ENCODE peak calls at places on chromosomes 16 and 17, in nine cellular contexts. N is COLO829, F is amniotic stem cell, T is activated T-helper 1 cell treated with Interleukin-2 at 50 U/mL for 16 hours, L is hepatocyte, D is NCI-H82, H is left cardiac atrium, R is endothelial cell, Z is brain microvascular endothelial cell. P is an unnamed sample.

GRCh38 chr17:37492167-37492566 is 2.5 kb downstream of the DUSP14 start:
- DNase-seq in F (no peak), Z (no peak), N (no peak), L (no peak), T (no peak), D (no peak), R (no peak), H (no peak), P (no peak)

GRCh38 chr17:40180694-40181093 is 3.4 kb downstream of the RAPGEFL1 start:
- DNase-seq in H (no peak), D (no peak), R (no peak), T (no peak), N (no peak), F (no peak), L (no peak), Z (no peak), P (no peak)

GRCh38 chr17:43092891-43093290 is 32.3 kb downstream of the BRCA1 start:
- DNase-seq in N (peak), H (no peak), Z (peak), F (no peak), L (no peak), T (no peak), R (no peak), D (no peak), P (no peak)

GRCh38 chr17:74176546-74177001 is 26.9 kb upstream of the RPL38 start:
- DNase-seq in Z (peak), F (no peak), H (peak), N (peak), R (peak), L (peak), D (peak), T (no peak), P (no peak)

GRCh38 chr17:35217107-35217506 is 22.9 kb upstream of the SLC35G3 start:
- DNase-seq in N (no peak), Z (no peak), H (no peak), D (peak), L (no peak), F (no peak), R (no peak), T (no peak), P (no peak)

GRCh38 chr17:74432484-74433391 is 850 bp downstream of the GPRC5C start:
- DNase-seq in T (no peak), N (no peak), L (peak), F (no peak), R (no peak), D (no peak), H (no peak), Z (no peak), P (no peak)

GRCh38 chr17:47879028-47879585 is 16.9 kb upstream of the SP2 start:
- DNase-seq in F (no peak), L (no peak), H (no peak), R (no peak), Z (peak), N (no peak), D (no peak), T (no peak), P (no peak)

GRCh38 chr16:17084134-17084533 is 386.6 kb downstream of the XYLT1 start:
- DNase-seq in D (no peak), Z (no peak), N (no peak), L (no peak), H (no peak), F (no peak), T (no peak), R (no peak), P (no peak)

GRCh38 chr16:24900230-24900629 is 54.5 kb downstream of the SLC5A11 start:
- DNase-seq in T (no peak), H (no peak), N (no peak), F (no peak), L (no peak), Z (no peak), R (no peak), D (no peak), P (no peak)

GRCh38 chr16:22317625-22318024 is 20.4 kb downstream of the POLR3E start:
- DNase-seq in F (no peak), L (no peak), D (no peak), N (no peak), T (no peak), H (no peak), R (no peak), Z (no peak), P (no peak)

GRCh38 chr16:55760665-55761035 is 72.2 kb downstream of the CES1 start:
- DNase-seq in L (no peak), F (no peak), N (no peak), R (peak), T (no peak), D (no peak), Z (no peak), H (peak), P (no peak)

GRCh38 chr16:13936596-13937081 is 16.7 kb downstream of the ERCC4 start:
- DNase-seq in R (no peak), D (no peak), F (no peak), Z (peak), T (no peak), H (peak), N (no peak), L (peak), P (no peak)